ENCODE peak calls at places on chromosomes 6 and 20, in ten cellular contexts. D is psoas muscle; A is stomach; R is H9; O is cardiac muscle cell; P is CD8-positive, alpha-beta T cell; N is endodermal cell; K is AG10803; V is CD4-positive, alpha-beta T cell; Q is WERI-Rb-1. L is an unnamed sample.

GRCh38 chr6:29887330-29887818 is 55.0 kb upstream of the HLA-A start:
- DNase-seq in D (peak), A (peak), R (peak), O (peak), P (peak), N (peak), K (peak), V (peak), Q (no peak), L (no peak)

GRCh38 chr20:2631228-2631627 is 21.2 kb upstream of the NOP56 start:
- DNase-seq in D (no peak), A (no peak), R (no peak), O (peak), P (no peak), N (no peak), K (no peak), V (no peak), Q (no peak), L (no peak)

GRCh38 chr6:89602136-89602535 is 36.4 kb downstream of the LYRM2 start:
- DNase-seq in D (no peak), A (no peak), R (no peak), O (no peak), P (no peak), N (no peak), K (no peak), V (no peak), Q (no peak), L (no peak)

GRCh38 chr6:5622276-5623005 is 361.1 kb downstream of the FARS2 start:
- DNase-seq in D (no peak), A (no peak), R (no peak), O (no peak), P (no peak), N (no peak), K (no peak), V (no peak), Q (no peak), L (no peak)

GRCh38 chr20:11229772-11230171 is 556.0 kb upstream of the JAG1 start:
- DNase-seq in D (peak), A (peak), R (no peak), O (peak), P (no peak), N (no peak), K (peak), V (no peak), Q (no peak), L (peak)

GRCh38 chr20:25233016-25233772 is 14.7 kb upstream of the PYGB start:
- DNase-seq in D (no peak), A (peak), R (no peak), O (peak), P (no peak), N (no peak), K (peak), V (no peak), Q (no peak), L (peak)

GRCh38 chr6:17866876-17867444 is 120.5 kb downstream of the KIF13A start:
- DNase-seq in D (no peak), A (no peak), R (no peak), O (peak), P (no peak), N (no peak), K (no peak), V (no peak), Q (no peak), L (no peak)

GRCh38 chr20:50790651-50791277 is 4.1 kb upstream of the BCAS4 start:
- DNase-seq in D (peak), A (peak), R (peak), O (peak), P (peak), N (peak), K (peak), V (peak), Q (peak), L (peak)

GRCh38 chr6:32954983-32955802 is 2.3 kb upstream of the HLA-DMA start:
- DNase-seq in D (no peak), A (peak), R (peak), O (peak), P (peak), N (peak), K (no peak), V (no peak), Q (peak), L (no peak)

GRCh38 chr6:56649053-56649769 is 6.5 kb upstream of the DST start:
- DNase-seq in D (no peak), A (no peak), R (no peak), O (peak), P (no peak), N (no peak), K (peak), V (no peak), Q (no peak), L (no peak)

GRCh38 chr6:31758281-31758680 is 4.2 kb upstream of the SAPCD1 start:
- DNase-seq in D (no peak), A (no peak), R (no peak), O (no peak), P (no peak), N (no peak), K (no peak), V (no peak), Q (no peak), L (no peak)

GRCh38 chr6:145070791-145071190 is 664.5 kb downstream of the EPM2A start:
- DNase-seq in D (no peak), A (no peak), R (no peak), O (no peak), P (no peak), N (no peak), K (peak), V (no peak), Q (no peak), L (peak)

GRCh38 chr6:15088904-15089568 is 156.8 kb upstream of the JARID2 start:
- DNase-seq in D (no peak), A (no peak), R (no peak), O (no peak), P (no peak), N (no peak), K (no peak), V (no peak), Q (no peak), L (no peak)

GRCh38 chr20:5069141-5069806 is 50.5 kb downstream of the PCNA start:
- DNase-seq in D (no peak), A (no peak), R (no peak), O (no peak), P (no peak), N (no peak), K (no peak), V (no peak), Q (no peak), L (no peak)

GRCh38 chr20:40254023-40254772 is 434.8 kb downstream of the MAFB start:
- DNase-seq in D (no peak), A (no peak), R (no peak), O (peak), P (no peak), N (no peak), K (no peak), V (no peak), Q (no peak), L (no peak)

GRCh38 chr6:56865081-56865875 is 89.6 kb upstream of the BEND6 start:
- DNase-seq in D (no peak), A (no peak), R (no peak), O (no peak), P (no peak), N (no peak), K (no peak), V (no peak), Q (peak), L (no peak)

GRCh38 chr6:139862311-139862710 is 487.9 kb upstream of the CITED2 start:
- DNase-seq in D (no peak), A (no peak), R (no peak), O (no peak), P (no peak), N (no peak), K (no peak), V (no peak), Q (no peak), L (no peak)

GRCh38 chr20:10853176-10853575 is 179.4 kb upstream of the JAG1 start:
- DNase-seq in D (no peak), A (no peak), R (no peak), O (no peak), P (no peak), N (no peak), K (no peak), V (no peak), Q (no peak), L (peak)

GRCh38 chr6:94184666-94185464 is 765.5 kb upstream of the EPHA7 start:
- DNase-seq in D (no peak), A (no peak), R (no peak), O (no peak), P (no peak), N (no peak), K (no peak), V (no peak), Q (no peak), L (no peak)

GRCh38 chr6:163405412-163406309 is 8.9 kb upstream of the QKI start:
- DNase-seq in D (peak), A (peak), R (no peak), O (peak), P (peak), N (peak), K (peak), V (peak), Q (no peak), L (no peak)

GRCh38 chr6:17167327-17167979 is 65.6 kb downstream of the STMND1 start:
- DNase-seq in D (peak), A (peak), R (peak), O (peak), P (no peak), N (peak), K (peak), V (no peak), Q (peak), L (no peak)

GRCh38 chr20:50559856-50560623 is 49.9 kb downstream of the PTPN1 start:
- DNase-seq in D (no peak), A (no peak), R (no peak), O (no peak), P (no peak), N (no peak), K (no peak), V (no peak), Q (no peak), L (no peak)

GRCh38 chr6:17501982-17502704 is 98.0 kb upstream of the FAM8A1 start:
- DNase-seq in D (no peak), A (no peak), R (no peak), O (no peak), P (no peak), N (no peak), K (no peak), V (no peak), Q (no peak), L (no peak)

DNA sequence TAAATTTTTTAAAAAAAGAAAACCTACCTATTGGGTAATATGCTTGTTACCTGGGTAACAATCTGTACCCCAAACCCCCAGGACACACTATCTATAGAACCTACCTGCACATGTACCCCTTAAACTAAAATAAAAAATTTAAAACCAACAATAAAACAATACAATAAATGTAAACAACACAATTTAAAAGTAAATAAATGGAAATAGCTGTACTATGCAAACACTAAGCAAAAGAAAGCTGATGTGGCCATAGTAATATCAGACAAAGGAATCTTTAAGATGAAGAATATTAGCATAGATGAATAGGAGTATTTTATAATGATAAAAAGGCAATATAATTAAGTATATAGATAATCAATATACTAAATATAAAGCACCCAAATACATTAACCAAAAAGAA is 50.3 kb downstream of the ROS1 start:
- DNase-seq in D (no peak), A (no peak), R (no peak), O (no peak), P (no peak), N (no peak), K (no peak), V (no peak), Q (no peak), L (no peak)
- TF ChIP-seq CTCF in D (no peak), A (no peak), R (no peak), O (no peak), P (no peak), N (no peak), K (no peak), V (no peak), Q (no peak), L (no peak)

GRCh38 chr6:111593516-111593824 is 12.2 kb downstream of the TRAF3IP2 start:
- DNase-seq in D (no peak), A (no peak), R (no peak), O (no peak), P (no peak), N (no peak), K (no peak), V (no peak), Q (no peak), L (no peak)

GRCh38 chr6:111592726-111593515 is 12.8 kb downstream of the TRAF3IP2 start:
- DNase-seq in D (no peak), A (no peak), R (no peak), O (no peak), P (no peak), N (no peak), K (peak), V (no peak), Q (no peak), L (no peak)

GRCh38 chr6:111590209-111590955 is 15.3 kb downstream of the TRAF3IP2 start:
- DNase-seq in D (no peak), A (no peak), R (no peak), O (no peak), P (no peak), N (no peak), K (peak), V (no peak), Q (no peak), L (no peak)

GRCh38 chr6:111591901-111592461 is 13.7 kb downstream of the TRAF3IP2 start:
- DNase-seq in D (no peak), A (no peak), R (no peak), O (peak), P (no peak), N (no peak), K (peak), V (no peak), Q (no peak), L (no peak)

DNA sequence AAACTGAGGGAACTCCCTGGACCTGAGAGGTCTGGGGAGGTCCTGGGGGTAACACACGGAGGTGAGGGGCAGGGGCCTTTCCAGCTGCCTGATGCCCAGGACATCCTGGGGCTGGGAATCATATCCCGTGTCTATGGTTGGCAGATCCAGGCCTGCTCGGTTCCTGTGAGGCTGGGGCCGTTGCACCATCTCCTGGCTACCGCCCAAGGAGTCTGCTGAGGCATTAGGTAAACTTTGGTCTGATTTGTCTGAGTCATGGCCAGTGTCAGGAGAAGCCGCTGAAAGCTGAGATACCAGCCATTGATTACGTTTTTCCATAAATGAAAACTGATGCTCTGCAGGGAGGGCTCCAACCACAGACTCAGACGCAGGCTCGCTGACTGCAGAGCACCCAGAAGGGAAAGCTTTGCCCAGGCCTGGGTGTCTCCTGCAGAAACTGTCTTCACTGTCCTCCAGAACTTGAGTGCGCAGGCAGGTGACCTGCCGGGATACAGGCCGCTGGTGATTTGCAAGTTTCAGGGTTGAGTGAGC is 14.2 kb downstream of the TRAF3IP2 start:
- DNase-seq in D (peak), A (peak), R (no peak), O (peak), P (no peak), N (no peak), K (peak), V (no peak), Q (no peak), L (peak)
- TF ChIP-seq CTCF in D (no peak), A (no peak), R (no peak), O (no peak), P (no peak), N (no peak), K (no peak), V (no peak), Q (no peak), L (no peak)

DNA sequence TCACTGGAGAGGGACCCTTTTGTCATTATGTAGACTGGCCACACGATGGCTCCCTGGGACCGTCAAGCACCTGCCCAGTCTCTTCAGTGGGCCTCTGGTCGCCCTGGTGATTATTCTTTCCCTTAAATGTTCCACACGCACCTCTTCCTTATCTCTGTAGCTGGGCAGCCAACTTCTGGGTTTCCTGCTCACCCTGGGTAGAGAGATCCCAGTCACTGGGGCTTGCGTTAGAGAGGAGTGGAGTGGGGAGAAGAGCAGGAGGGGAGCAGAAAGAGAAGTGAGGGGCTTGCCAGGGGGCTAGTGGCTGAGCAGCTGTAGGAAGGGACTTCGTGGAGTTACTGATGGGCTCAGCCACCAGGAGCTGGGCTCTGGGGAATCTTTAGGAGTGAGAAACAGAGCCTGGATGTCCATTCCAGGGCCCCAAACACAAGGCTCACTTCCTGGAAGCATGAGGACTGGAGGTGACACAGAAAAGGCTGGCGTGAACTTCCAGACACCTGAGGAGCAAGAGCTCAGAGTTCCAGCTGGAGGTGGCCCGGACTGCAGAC is 150.1 kb downstream of the DHX35 start:
- DNase-seq in D (no peak), A (peak), R (peak), O (peak), P (no peak), N (peak), K (peak), V (no peak), Q (peak), L (peak)
- TF ChIP-seq CTCF in D (peak), A (peak), R (peak), O (peak), P (no peak), N (peak), K (peak), V (no peak), Q (peak), L (peak)

GRCh38 chr6:62075869-62076268 is 210.2 kb downstream of the KHDRBS2 start:
- DNase-seq in D (no peak), A (no peak), R (no peak), O (no peak), P (no peak), N (no peak), K (no peak), V (no peak), Q (no peak), L (no peak)
- TF ChIP-seq CTCF in D (no peak), A (no peak), R (no peak), O (no peak), P (no peak), N (no peak), K (no peak), V (no peak), Q (no peak), L (no peak)

GRCh38 chr6:36604090-36605060 is 10.2 kb downstream of the SRSF3 start:
- DNase-seq in D (no peak), A (no peak), R (no peak), O (no peak), P (no peak), N (no peak), K (no peak), V (no peak), Q (no peak), L (no peak)

GRCh38 chr6:36603222-36604089 is 9.3 kb downstream of the SRSF3 start:
- DNase-seq in D (no peak), A (no peak), R (no peak), O (no peak), P (no peak), N (no peak), K (no peak), V (no peak), Q (no peak), L (no peak)

GRCh38 chr6:36605102-36605501 is 10.9 kb downstream of the SRSF3 start:
- DNase-seq in D (no peak), A (no peak), R (no peak), O (no peak), P (no peak), N (no peak), K (no peak), V (no peak), Q (no peak), L (no peak)

GRCh38 chr6:36607782-36608386 is 13.7 kb downstream of the SRSF3 start:
- DNase-seq in D (no peak), A (peak), R (no peak), O (no peak), P (no peak), N (no peak), K (no peak), V (no peak), Q (peak), L (no peak)

DNA sequence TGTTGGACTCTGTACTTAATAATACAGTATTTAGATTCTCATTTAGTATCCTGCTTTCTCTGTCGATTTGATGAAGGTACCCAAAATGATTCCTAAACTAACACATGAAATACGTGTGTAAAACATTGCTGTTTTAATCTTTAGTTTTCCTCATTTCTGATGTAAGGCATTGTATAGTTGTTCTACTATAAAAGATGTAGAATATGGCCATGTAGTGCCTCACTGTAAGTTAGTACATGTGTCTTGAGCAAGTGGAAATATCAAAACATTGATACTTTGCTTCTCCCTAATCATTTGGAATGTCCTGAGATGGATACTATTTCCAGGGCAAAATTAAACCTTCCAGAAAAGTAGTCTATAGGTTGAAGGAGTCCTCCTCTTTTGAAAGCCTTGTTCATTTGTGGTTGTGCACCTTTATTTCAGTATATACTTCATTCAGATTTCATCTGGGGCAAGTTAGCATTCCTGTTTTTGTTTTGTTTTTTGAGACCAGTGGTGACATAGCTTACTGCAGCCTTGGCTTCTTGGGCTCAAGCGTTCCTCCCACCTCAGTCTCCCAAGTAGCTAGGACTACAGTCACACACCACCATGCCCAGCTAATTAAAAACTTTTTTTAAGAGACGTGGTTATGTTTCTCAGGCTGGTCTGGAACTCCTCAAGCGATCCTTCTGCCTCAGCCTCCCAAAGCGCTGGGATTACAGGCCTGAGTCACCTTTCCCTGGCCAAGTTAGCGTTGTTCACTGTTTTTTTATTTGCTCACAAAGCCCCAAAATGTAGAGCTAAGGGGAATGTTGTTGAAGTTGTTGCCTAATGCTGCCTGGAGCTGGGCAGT is 11.6 kb downstream of the SRSF3 start:
- DNase-seq in D (no peak), A (no peak), R (no peak), O (peak), P (no peak), N (no peak), K (no peak), V (no peak), Q (no peak), L (no peak)
- TF ChIP-seq CTCF in D (no peak), A (no peak), R (peak), O (peak), P (no peak), N (peak), K (peak), V (no peak), Q (no peak), L (no peak)

GRCh38 chr6:149190228-149190831 is 127.2 kb upstream of the TAB2 start:
- DNase-seq in D (no peak), A (peak), R (peak), O (peak), P (peak), N (peak), K (no peak), V (peak), Q (peak), L (no peak)
- TF ChIP-seq CTCF in D (no peak), A (peak), R (peak), O (no peak), P (no peak), N (peak), K (no peak), V (peak), Q (peak), L (peak)

L was measured in retinal pigment epithelial cell.